ENCODE peak calls at places on chromosome 22, in five cellular contexts. One of them, this sample, is unnamed.
A peak's percentile ranks its signal among the peaks of the same experiment; 100 is the strongest.

GRCh38 chr22:44567846-44568493 is 69.9 kb upstream of the RTL6 start:
- DNase-seq in GM12878: no peak
- DNase-seq in GM12892: no peak
- DNase-seq in H1: no peak
- DNase-seq in K562: no peak
- DNase-seq in this sample: no peak

GRCh38 chr22:30245181-30245984 is 1.2 kb downstream of the LIF start:
- DNase-seq in H1: no peak
- DNase-seq in GM12892: no peak
- DNase-seq in K562: no peak
- DNase-seq in GM12878: no peak
- DNase-seq in this sample: no peak

GRCh38 chr22:31085493-31085824 is 4.3 kb downstream of the SMTN start:
- DNase-seq in H1: no peak
- DNase-seq in GM12892: no peak
- DNase-seq in GM12878: no peak
- DNase-seq in K562: no peak
- DNase-seq in this sample: no peak

GRCh38 chr22:44689915-44690524 is 12.0 kb upstream of the PRR5 start:
- DNase-seq in K562: no peak
- DNase-seq in GM12892: no peak
- DNase-seq in GM12878: no peak
- DNase-seq in H1: no peak
- DNase-seq in this sample: no peak

GRCh38 chr22:45082795-45083194 is 73.0 kb upstream of the PHF21B start:
- DNase-seq in GM12878: no peak
- DNase-seq in H1: no peak
- DNase-seq in GM12892: no peak
- DNase-seq in K562: peak; percentile 45
- DNase-seq in this sample: no peak

GRCh38 chr22:27245056-27245455 is 556.5 kb downstream of the MN1 start:
- DNase-seq in GM12892: no peak
- DNase-seq in H1: no peak
- DNase-seq in GM12878: no peak
- DNase-seq in K562: no peak
- DNase-seq in this sample: no peak

GRCh38 chr22:22156716-22157499 is 87.7 kb upstream of the VPREB1 start:
- DNase-seq in GM12892: peak; percentile 61
- DNase-seq in GM12878: peak; percentile 59
- DNase-seq in H1: peak; percentile 21
- DNase-seq in K562: peak; percentile 100
- DNase-seq in this sample: peak; percentile 44

GRCh38 chr22:36373258-36373579 is 14.5 kb downstream of the MYH9 start:
- DNase-seq in H1: no peak
- DNase-seq in GM12878: no peak
- DNase-seq in GM12892: no peak
- DNase-seq in K562: no peak
- DNase-seq in this sample: no peak

GRCh38 chr22:30212363-30212995 is 34.1 kb downstream of the LIF start:
- DNase-seq in K562: no peak
- DNase-seq in GM12878: no peak
- DNase-seq in H1: no peak
- DNase-seq in GM12892: no peak
- DNase-seq in this sample: no peak

GRCh38 chr22:50009251-50009650 is 3.3 kb downstream of the IL17REL start:
- DNase-seq in GM12878: no peak
- DNase-seq in GM12892: no peak
- DNase-seq in K562: no peak
- DNase-seq in H1: no peak
- DNase-seq in this sample: no peak

GRCh38 chr22:37802310-37803194 is 5.2 kb upstream of the GCAT start:
- DNase-seq in GM12878: no peak
- DNase-seq in K562: peak; percentile 59
- DNase-seq in GM12892: no peak
- DNase-seq in H1: no peak
- DNase-seq in this sample: no peak

GRCh38 chr22:19121631-19122142 is 525 bp downstream of the DGCR2 start:
- DNase-seq in H1: no peak
- DNase-seq in K562: peak; percentile 98
- DNase-seq in GM12892: no peak
- DNase-seq in GM12878: no peak
- DNase-seq in this sample: no peak

GRCh38 chr22:30310881-30311771 is 15.6 kb downstream of the TBC1D10A start:
- DNase-seq in GM12892: no peak
- DNase-seq in GM12878: no peak
- DNase-seq in H1: no peak
- DNase-seq in K562: no peak
- DNase-seq in this sample: no peak

GRCh38 chr22:21726650-21727049 is 8.9 kb downstream of the YPEL1 start:
- DNase-seq in GM12892: peak; percentile 52
- DNase-seq in H1: peak; percentile 36
- DNase-seq in K562: peak; percentile 83
- DNase-seq in GM12878: no peak
- DNase-seq in this sample: peak; percentile 62

GRCh38 chr22:33274214-33274828 is 216.1 kb upstream of the SYN3 start:
- DNase-seq in GM12878: no peak
- DNase-seq in GM12892: peak; percentile 42
- DNase-seq in K562: peak; percentile 42
- DNase-seq in H1: peak; percentile 7
- DNase-seq in this sample: peak; percentile 44

GRCh38 chr22:22137891-22138290 is 106.7 kb upstream of the VPREB1 start:
- DNase-seq in GM12892: no peak
- DNase-seq in GM12878: no peak
- DNase-seq in K562: no peak
- DNase-seq in H1: no peak
- DNase-seq in this sample: no peak

GRCh38 chr22:49863936-49864335 is 10.3 kb downstream of the ZBED4 start:
- DNase-seq in K562: no peak
- DNase-seq in GM12892: no peak
- DNase-seq in GM12878: no peak
- DNase-seq in H1: no peak
- DNase-seq in this sample: no peak

GRCh38 chr22:17576475-17576874 is 13.2 kb downstream of the SLC25A18 start:
- DNase-seq in GM12878: no peak
- DNase-seq in H1: no peak
- DNase-seq in K562: no peak
- DNase-seq in GM12892: no peak
- DNase-seq in this sample: no peak

GRCh38 chr22:44623771-44624510 is 78.1 kb upstream of the PRR5 start:
- DNase-seq in GM12878: no peak
- DNase-seq in GM12892: no peak
- DNase-seq in K562: peak; percentile 30
- DNase-seq in H1: no peak
- DNase-seq in this sample: no peak

GRCh38 chr22:41288245-41288946 is 2.4 kb upstream of the RANGAP1 start:
- DNase-seq in K562: no peak
- DNase-seq in GM12878: no peak
- DNase-seq in H1: no peak
- DNase-seq in GM12892: no peak
- DNase-seq in this sample: no peak

GRCh38 chr22:41447435-41448188 is 1.0 kb upstream of the TOB2 start:
- DNase-seq in K562: peak; percentile 41
- DNase-seq in GM12878: no peak
- DNase-seq in H1: no peak
- DNase-seq in GM12892: no peak
- DNase-seq in this sample: no peak

GRCh38 chr22:36197065-36197440 is 4.6 kb downstream of the APOL4 start:
- DNase-seq in GM12878: no peak
- DNase-seq in K562: peak; percentile 60
- DNase-seq in GM12892: no peak
- DNase-seq in H1: peak; percentile 15
- DNase-seq in this sample: no peak

GRCh38 chr22:48473202-48473601 is 1354.5 kb downstream of the BRD1 start:
- DNase-seq in K562: no peak
- DNase-seq in GM12878: no peak
- DNase-seq in H1: no peak
- DNase-seq in GM12892: no peak
- DNase-seq in this sample: no peak

GRCh38 chr22:29375436-29376076 is 12.8 kb downstream of the AP1B1 start:
- DNase-seq in K562: no peak
- DNase-seq in GM12878: no peak
- DNase-seq in GM12892: no peak
- DNase-seq in H1: no peak
- DNase-seq in this sample: no peak

GRCh38 chr22:48692734-48693376 is 1134.8 kb downstream of the BRD1 start:
- DNase-seq in GM12878: no peak
- DNase-seq in H1: no peak
- DNase-seq in K562: no peak
- DNase-seq in GM12892: no peak
- DNase-seq in this sample: no peak

GRCh38 chr22:41308544-41308947 is 7.2 kb downstream of the ZC3H7B start:
- DNase-seq in K562: no peak
- DNase-seq in H1: no peak
- DNase-seq in GM12878: no peak
- DNase-seq in GM12892: no peak
- DNase-seq in this sample: no peak

GRCh38 chr22:40594924-40595323 is 41.6 kb downstream of the MRTFA start:
- DNase-seq in H1: no peak
- DNase-seq in GM12878: no peak
- DNase-seq in GM12892: no peak
- DNase-seq in K562: no peak
- DNase-seq in this sample: no peak

GRCh38 chr22:50085211-50085999 is at the start of gene MLC1:
- DNase-seq in GM12892: no peak
- DNase-seq in H1: no peak
- DNase-seq in GM12878: no peak
- DNase-seq in K562: no peak
- DNase-seq in this sample: no peak

GRCh38 chr22:49617866-49618688 is 209.6 kb downstream of the BRD1 start:
- DNase-seq in GM12878: no peak
- DNase-seq in H1: no peak
- DNase-seq in GM12892: no peak
- DNase-seq in K562: no peak
- DNase-seq in this sample: no peak

GRCh38 chr22:49916851-49917250 is 1.4 kb downstream of the ALG12 start:
- DNase-seq in GM12878: no peak
- DNase-seq in GM12892: no peak
- DNase-seq in H1: no peak
- DNase-seq in K562: no peak
- DNase-seq in this sample: no peak

GRCh38 chr22:46564084-46564714 is 26.8 kb upstream of the CELSR1 start:
- DNase-seq in K562: no peak
- DNase-seq in GM12892: no peak
- DNase-seq in H1: no peak
- DNase-seq in GM12878: no peak
- DNase-seq in this sample: no peak
- TF ChIP-seq TAF1 in K562: no peak
- TF ChIP-seq TAF1 in GM12892: no peak
- TF ChIP-seq TAF1 in H1: no peak
- TF ChIP-seq TAF1 in GM12878: no peak
- TF ChIP-seq TAF1 in this sample: no peak

GRCh38 chr22:46233231-46233630 is 16.9 kb downstream of the CDPF1 start:
- DNase-seq in GM12892: no peak
- DNase-seq in H1: no peak
- DNase-seq in K562: no peak
- DNase-seq in GM12878: no peak
- DNase-seq in this sample: no peak
- TF ChIP-seq POLR2AphosphoS5 in GM12892: no peak
- TF ChIP-seq POLR2AphosphoS5 in H1: no peak
- TF ChIP-seq POLR2AphosphoS5 in K562: no peak
- TF ChIP-seq POLR2AphosphoS5 in GM12878: no peak
- TF ChIP-seq POLR2AphosphoS5 in this sample: no peak

DNA sequence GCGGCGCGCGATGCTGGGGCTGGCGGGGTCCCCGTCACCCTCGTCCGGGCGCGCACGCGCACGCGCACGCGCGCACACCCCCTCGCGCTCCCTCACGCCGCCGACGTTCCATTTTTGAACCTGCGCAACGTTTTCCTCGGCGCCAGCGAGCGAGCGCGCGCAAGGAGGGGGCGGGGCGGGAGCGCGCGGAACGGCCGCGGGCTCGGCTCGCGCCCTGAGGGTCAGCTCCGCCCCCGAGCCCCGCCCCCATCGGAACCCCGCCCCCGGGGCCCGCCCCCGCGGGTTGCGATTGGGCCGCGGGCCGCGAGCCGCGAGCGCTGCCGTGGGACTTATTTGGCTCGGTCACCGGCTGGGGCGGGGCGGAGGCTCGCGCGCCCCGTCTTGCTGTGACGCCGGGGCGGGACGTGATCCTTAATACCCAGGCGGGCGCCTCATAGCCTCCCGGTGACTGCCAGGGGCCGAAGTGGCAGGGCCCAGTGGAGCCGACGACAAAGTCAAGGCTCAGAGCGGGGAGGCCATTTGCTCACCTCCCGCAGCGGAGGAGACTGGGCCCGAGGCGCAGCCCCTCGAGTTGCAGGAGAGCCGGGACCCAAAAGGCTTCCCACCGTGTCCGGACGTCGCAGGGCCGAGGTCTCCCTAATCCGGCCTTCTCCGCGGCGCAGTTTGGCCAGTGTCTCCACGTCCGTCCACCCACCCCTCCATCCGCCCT is at the start of gene CBX7:
- DNase-seq in H1: no peak
- DNase-seq in K562: peak; percentile 94
- DNase-seq in GM12878: peak; percentile 46
- DNase-seq in GM12892: peak; percentile 93
- DNase-seq in this sample: peak; percentile 94
- TF ChIP-seq POLR2A in H1: no peak
- TF ChIP-seq POLR2A in K562: peak; percentile 64
- TF ChIP-seq POLR2A in GM12878: peak; percentile 73
- TF ChIP-seq POLR2A in GM12892: no peak
- TF ChIP-seq POLR2A in this sample: no peak

GRCh38 chr22:42500836-42501179 is 18.8 kb downstream of the RRP7A start:
- DNase-seq in GM12878: no peak
- DNase-seq in GM12892: no peak
- DNase-seq in K562: no peak
- DNase-seq in H1: no peak
- DNase-seq in this sample: no peak

GRCh38 chr22:42500164-42500835 is 19.3 kb downstream of the RRP7A start:
- DNase-seq in GM12878: peak; percentile 37
- DNase-seq in GM12892: peak; percentile 98
- DNase-seq in K562: peak; percentile 96
- DNase-seq in H1: peak; percentile 73
- DNase-seq in this sample: peak; percentile 99
- TF ChIP-seq TAF1 in GM12878: no peak
- TF ChIP-seq TAF1 in GM12892: no peak
- TF ChIP-seq TAF1 in K562: peak; percentile 61
- TF ChIP-seq TAF1 in H1: peak; percentile 62
- TF ChIP-seq TAF1 in this sample: no peak

This sample was measured in GM12891.